ENCODE peak calls at places on chromosomes 11 and 22, in ten cellular contexts. One of them, this sample, is unnamed.

GRCh38 chr11:117928818-117929567 is at the start of gene TMPRSS13:
- DNase-seq in Calu3: peak
- DNase-seq in cardiac fibroblast: no peak
- DNase-seq in lower leg skin: peak
- DNase-seq in OCI-LY7: no peak
- DNase-seq in iris pigment epithelial cell: no peak
- DNase-seq in Right ventricle myocardium superior: no peak
- DNase-seq in hepatic stellate cell: no peak
- DNase-seq in activated naive CD8-positive, alpha-beta T cell treated with anti-CD3 and anti-CD28 coated beads, Interleukin-2, amount 10 ng/mL, durations not matched to agents 7 days and 5 days: peak
- DNase-seq in adipocyte: no peak
- DNase-seq in this sample: no peak

GRCh38 chr11:132125855-132126841 is 755.7 kb downstream of the NTM start:
- DNase-seq in OCI-LY7: no peak
- DNase-seq in activated naive CD8-positive, alpha-beta T cell treated with anti-CD3 and anti-CD28 coated beads, Interleukin-2, amount 10 ng/mL, durations not matched to agents 7 days and 5 days: no peak
- DNase-seq in lower leg skin: no peak
- DNase-seq in adipocyte: peak
- DNase-seq in cardiac fibroblast: peak
- DNase-seq in Right ventricle myocardium superior: peak
- DNase-seq in Calu3: no peak
- DNase-seq in hepatic stellate cell: peak
- DNase-seq in iris pigment epithelial cell: no peak
- DNase-seq in this sample: peak

GRCh38 chr11:130002846-130003716 is 446 bp upstream of the PRDM10 start:
- DNase-seq in cardiac fibroblast: peak
- DNase-seq in Right ventricle myocardium superior: peak
- DNase-seq in activated naive CD8-positive, alpha-beta T cell treated with anti-CD3 and anti-CD28 coated beads, Interleukin-2, amount 10 ng/mL, durations not matched to agents 7 days and 5 days: peak
- DNase-seq in iris pigment epithelial cell: peak
- DNase-seq in Calu3: peak
- DNase-seq in lower leg skin: peak
- DNase-seq in adipocyte: peak
- DNase-seq in OCI-LY7: peak
- DNase-seq in hepatic stellate cell: peak
- DNase-seq in this sample: peak

GRCh38 chr11:70535191-70535971 is 137.1 kb downstream of the CTTN start:
- DNase-seq in activated naive CD8-positive, alpha-beta T cell treated with anti-CD3 and anti-CD28 coated beads, Interleukin-2, amount 10 ng/mL, durations not matched to agents 7 days and 5 days: no peak
- DNase-seq in hepatic stellate cell: no peak
- DNase-seq in iris pigment epithelial cell: no peak
- DNase-seq in Right ventricle myocardium superior: peak
- DNase-seq in adipocyte: no peak
- DNase-seq in OCI-LY7: no peak
- DNase-seq in lower leg skin: no peak
- DNase-seq in Calu3: no peak
- DNase-seq in cardiac fibroblast: no peak
- DNase-seq in this sample: no peak

GRCh38 chr22:48332438-48333322 is 1495.0 kb downstream of the BRD1 start:
- DNase-seq in Calu3: no peak
- DNase-seq in hepatic stellate cell: no peak
- DNase-seq in iris pigment epithelial cell: no peak
- DNase-seq in Right ventricle myocardium superior: no peak
- DNase-seq in OCI-LY7: no peak
- DNase-seq in activated naive CD8-positive, alpha-beta T cell treated with anti-CD3 and anti-CD28 coated beads, Interleukin-2, amount 10 ng/mL, durations not matched to agents 7 days and 5 days: no peak
- DNase-seq in cardiac fibroblast: no peak
- DNase-seq in lower leg skin: no peak
- DNase-seq in adipocyte: no peak
- DNase-seq in this sample: no peak

GRCh38 chr11:96960926-96961325 is 571.1 kb downstream of the JRKL start:
- DNase-seq in adipocyte: no peak
- DNase-seq in Right ventricle myocardium superior: no peak
- DNase-seq in lower leg skin: no peak
- DNase-seq in iris pigment epithelial cell: no peak
- DNase-seq in cardiac fibroblast: no peak
- DNase-seq in Calu3: no peak
- DNase-seq in activated naive CD8-positive, alpha-beta T cell treated with anti-CD3 and anti-CD28 coated beads, Interleukin-2, amount 10 ng/mL, durations not matched to agents 7 days and 5 days: no peak
- DNase-seq in hepatic stellate cell: no peak
- DNase-seq in OCI-LY7: no peak
- DNase-seq in this sample: no peak

GRCh38 chr22:26885441-26886261 is 228.3 kb downstream of the MIAT start:
- DNase-seq in activated naive CD8-positive, alpha-beta T cell treated with anti-CD3 and anti-CD28 coated beads, Interleukin-2, amount 10 ng/mL, durations not matched to agents 7 days and 5 days: no peak
- DNase-seq in adipocyte: no peak
- DNase-seq in cardiac fibroblast: no peak
- DNase-seq in iris pigment epithelial cell: no peak
- DNase-seq in Calu3: no peak
- DNase-seq in lower leg skin: no peak
- DNase-seq in hepatic stellate cell: no peak
- DNase-seq in OCI-LY7: no peak
- DNase-seq in Right ventricle myocardium superior: no peak
- DNase-seq in this sample: no peak

GRCh38 chr11:110778351-110778750 is 66.1 kb upstream of the ARHGAP20 start:
- DNase-seq in iris pigment epithelial cell: peak
- DNase-seq in lower leg skin: no peak
- DNase-seq in Calu3: no peak
- DNase-seq in cardiac fibroblast: peak
- DNase-seq in OCI-LY7: peak
- DNase-seq in activated naive CD8-positive, alpha-beta T cell treated with anti-CD3 and anti-CD28 coated beads, Interleukin-2, amount 10 ng/mL, durations not matched to agents 7 days and 5 days: no peak
- DNase-seq in Right ventricle myocardium superior: no peak
- DNase-seq in adipocyte: no peak
- DNase-seq in hepatic stellate cell: no peak
- DNase-seq in this sample: no peak